ENCODE peak calls at places on chromosomes 5 and 9, in four cellular contexts. Q is epithelial cell of proximal tubule, M is bronchial epithelial cell, D is thoracic aorta. H is an unnamed sample.

GRCh38 chr9:126147620-126148522 is 178.8 kb upstream of the MVB12B start:
- DNase-seq in Q (no peak), D (no peak), M (no peak), H (no peak)

GRCh38 chr5:143428155-143428554 is 24.7 kb upstream of the NR3C1 start:
- DNase-seq in D (no peak), M (no peak), Q (no peak), H (no peak)

GRCh38 chr5:17343675-17344074 is 126.2 kb downstream of the BASP1 start:
- DNase-seq in Q (peak), D (no peak), M (peak), H (peak)

GRCh38 chr9:113511856-113512761 is 48.6 kb downstream of the RGS3 start:
- DNase-seq in D (no peak), M (peak), Q (no peak), H (peak)

GRCh38 chr9:33107762-33108161 is 31.3 kb upstream of the SMU1 start:
- DNase-seq in Q (no peak), M (peak), D (no peak), H (no peak)

GRCh38 chr5:45695011-45695667 is 1.0 kb downstream of the HCN1 start:
- DNase-seq in Q (no peak), D (no peak), M (no peak), H (no peak)

GRCh38 chr5:161034456-161034855 is 182.4 kb upstream of the ATP10B start:
- DNase-seq in D (no peak), M (no peak), Q (no peak), H (no peak)

GRCh38 chr5:34682926-34683623 is 26.9 kb downstream of the RAI14 start:
- DNase-seq in D (no peak), Q (peak), M (peak), H (peak)

GRCh38 chr5:50889790-50890189 is 223.4 kb downstream of the PARP8 start:
- DNase-seq in D (no peak), M (no peak), Q (no peak), H (no peak)

DNA sequence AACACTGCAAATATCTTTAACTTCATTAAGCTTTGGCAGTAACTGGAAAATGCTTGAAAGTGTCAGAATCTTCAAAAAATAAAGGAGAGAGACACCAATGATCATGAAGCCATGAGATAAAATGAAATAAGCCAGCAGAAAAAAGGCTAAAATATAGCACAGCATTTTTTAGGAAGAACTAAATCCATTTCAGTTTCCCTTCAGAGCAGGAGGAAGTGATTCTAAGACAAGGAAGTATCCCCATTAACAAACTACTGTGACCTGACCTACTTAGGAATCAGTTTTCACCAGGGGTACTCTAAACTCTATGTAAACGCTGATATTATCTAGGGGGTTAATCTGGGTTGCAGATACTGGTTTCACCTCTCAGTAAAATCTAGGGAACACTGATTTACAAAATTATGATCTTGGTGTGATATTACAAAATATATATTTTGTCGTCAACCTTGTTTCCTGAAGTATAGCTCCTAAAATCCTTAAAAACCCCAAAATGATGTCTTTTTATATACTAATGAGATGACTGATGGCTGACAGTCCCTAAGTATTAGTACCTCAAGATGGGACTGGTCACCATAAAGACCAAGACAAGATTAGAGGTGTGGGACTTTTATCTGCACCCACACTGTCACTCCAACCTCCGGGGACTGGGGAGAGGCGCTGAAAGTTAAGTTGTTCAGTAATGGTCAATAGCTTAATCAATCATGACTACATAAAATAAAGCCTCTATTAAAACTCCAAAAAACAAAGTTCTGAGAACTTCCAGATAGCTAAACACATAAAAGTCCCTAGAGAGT is 2.9 kb upstream of the FNBP1 start:
- DNase-seq in Q (no peak), D (no peak), M (no peak), H (no peak)
- H3K4me3 ChIP-seq in Q (no peak), D (no peak), M (no peak), H (no peak)

GRCh38 chr5:169753795-169754194 is 116.7 kb downstream of the DOCK2 start:
- DNase-seq in Q (no peak), D (no peak), M (peak), H (peak)

GRCh38 chr5:169751490-169751889 is 114.4 kb downstream of the DOCK2 start:
- DNase-seq in Q (no peak), M (no peak), D (no peak), H (no peak)

GRCh38 chr5:169757016-169757415 is 119.9 kb downstream of the DOCK2 start:
- DNase-seq in Q (no peak), D (no peak), M (no peak), H (no peak)

GRCh38 chr5:169756071-169756765 is 119.1 kb downstream of the DOCK2 start:
- DNase-seq in D (no peak), Q (no peak), M (no peak), H (no peak)

GRCh38 chr5:169754737-169755136 is 117.7 kb downstream of the DOCK2 start:
- DNase-seq in D (no peak), M (no peak), Q (no peak), H (no peak)
- TF ChIP-seq CTCF in D (no peak), M (no peak), Q (no peak), H (no peak)

DNA sequence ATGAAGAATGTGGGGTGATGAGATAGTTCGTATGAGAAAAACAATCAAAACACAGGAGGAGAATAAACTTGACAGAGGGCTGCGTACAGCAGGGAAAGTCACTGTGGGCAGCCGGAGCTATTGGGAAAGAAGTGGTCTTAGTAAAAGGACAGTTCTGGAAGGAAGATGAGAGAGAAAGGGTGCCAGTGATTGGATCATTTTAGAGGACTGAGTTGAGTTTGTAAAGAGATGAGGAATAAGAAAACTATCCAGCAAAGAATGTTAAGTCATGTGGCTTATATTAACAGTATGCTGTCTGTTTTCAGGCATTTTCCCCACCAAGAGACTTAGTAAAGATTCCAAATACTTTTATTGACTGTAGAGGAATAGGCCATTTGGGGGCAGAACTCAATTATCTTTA is 15.4 kb upstream of the LOX start:
- DNase-seq in D (no peak), M (no peak), Q (no peak), H (peak)
- H3K4me3 ChIP-seq in D (no peak), M (no peak), Q (no peak), H (no peak)

GRCh38 chr5:147509710-147510651 is at the start of gene DPYSL3:
- DNase-seq in M (peak), Q (no peak), D (peak), H (peak)
- TF ChIP-seq CTCF in M (peak), Q (peak), D (peak), H (peak)

GRCh38 chr5:963673-964531 is 44.7 kb upstream of the NKD2 start:
- DNase-seq in Q (no peak), D (no peak), M (no peak), H (peak)

GRCh38 chr5:962801-963200 is 45.8 kb upstream of the NKD2 start:
- DNase-seq in M (no peak), Q (no peak), D (no peak), H (no peak)

GRCh38 chr5:962386-962785 is 46.2 kb upstream of the NKD2 start:
- DNase-seq in D (no peak), M (no peak), Q (no peak), H (no peak)

GRCh38 chr5:961711-962240 is 46.8 kb upstream of the NKD2 start:
- DNase-seq in M (no peak), Q (no peak), D (no peak), H (no peak)

DNA sequence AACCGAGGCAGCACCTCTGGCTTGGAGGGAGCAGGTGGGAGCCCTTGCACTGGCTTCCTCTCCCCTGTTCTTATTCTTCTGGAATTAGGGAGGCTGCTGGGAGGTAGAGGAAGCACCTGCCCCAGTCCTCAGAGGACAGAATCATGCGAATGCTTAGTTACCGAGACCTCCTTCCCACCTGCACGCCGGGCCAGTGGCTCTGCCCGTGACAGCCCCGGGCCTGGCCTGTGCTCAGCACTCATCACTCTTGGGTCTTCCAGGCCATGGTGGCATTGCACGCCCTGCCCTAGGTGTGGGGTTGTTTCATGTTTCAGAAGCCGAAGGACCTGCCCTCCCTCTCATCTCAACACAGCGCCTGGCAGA is 45.3 kb upstream of the NKD2 start:
- DNase-seq in Q (no peak), M (no peak), D (no peak), H (no peak)
- H3K4me3 ChIP-seq in Q (no peak), M (no peak), D (no peak), H (no peak)

GRCh38 chr5:181223041-181223728 is at the start of gene TRIM41:
- DNase-seq in Q (peak), M (peak), D (peak), H (peak)
- TF ChIP-seq CTCF in Q (peak), M (peak), D (peak), H (peak)

GRCh38 chr9:110316255-110316921 is 21.3 kb downstream of the TXNDC8 start:
- DNase-seq in D (no peak), M (peak), Q (no peak), H (peak)
- H3K4me3 ChIP-seq in D (peak), M (no peak), Q (no peak), H (no peak)

GRCh38 chr5:119409235-119409815 is 43.0 kb upstream of the HSD17B4 start:
- DNase-seq in Q (no peak), D (no peak), M (no peak), H (no peak)
- TF ChIP-seq CTCF in Q (peak), D (no peak), M (no peak), H (no peak)

DNA sequence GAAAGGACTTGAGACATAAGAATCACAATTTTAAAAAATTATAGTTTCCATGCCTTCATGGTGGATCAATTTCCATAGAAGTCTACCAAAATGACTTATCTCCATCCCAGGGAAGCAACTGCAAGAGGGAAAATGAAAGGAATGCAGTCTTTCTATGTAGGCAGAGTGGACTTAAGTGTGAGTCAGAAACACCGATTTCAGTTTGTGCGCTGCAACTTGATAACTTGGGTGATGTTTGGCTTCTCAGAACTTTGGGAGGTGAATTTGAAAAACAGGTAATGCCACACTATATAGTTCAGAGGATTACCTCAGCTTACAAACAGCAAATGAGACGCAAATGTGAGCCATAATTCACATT is 708 bp upstream of the CSNK1G3 start:
- DNase-seq in D (no peak), Q (peak), M (peak), H (peak)
- H3K4me3 ChIP-seq in D (peak), Q (peak), M (peak), H (peak)

DNA sequence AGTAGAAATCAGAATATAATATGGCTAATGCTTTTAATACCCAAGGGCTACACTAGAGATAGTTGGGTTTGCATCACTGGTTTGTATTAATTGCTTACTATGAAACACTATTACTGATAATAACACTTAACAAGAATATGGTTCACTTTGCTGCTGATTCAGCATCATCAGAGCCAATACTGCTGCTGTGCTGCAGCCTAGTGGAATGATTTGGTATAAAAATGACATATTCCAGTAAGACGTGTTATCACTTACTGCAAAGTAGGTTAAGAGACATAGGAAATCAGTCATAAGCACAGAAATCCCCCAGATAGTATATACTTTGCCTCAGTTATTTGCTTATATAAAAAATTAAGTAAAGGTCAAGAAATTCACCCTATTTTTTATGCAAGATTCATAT is 2.8 kb downstream of the CDH10 start:
- DNase-seq in M (peak), Q (no peak), D (no peak), H (peak)
- TF ChIP-seq CTCF in M (peak), Q (peak), D (no peak), H (no peak)

H was measured in fibroblast of villous mesenchyme.